ENCODE peak calls at places on chromosomes 5 and 9, in four cellular contexts. One of them, this sample, is unnamed.

GRCh38 chr9:124216474-124217176 is 41.1 kb upstream of the NEK6 start:
- DNase-seq in IMR-90: no peak
- DNase-seq in A549: no peak
- DNase-seq in uterus: no peak
- DNase-seq in this sample: no peak

GRCh38 chr5:82356808-82357671 is 78.9 kb upstream of the RPS23 start:
- DNase-seq in IMR-90: peak; percentile 94
- DNase-seq in A549: peak; percentile 32
- DNase-seq in uterus: peak; percentile 91
- DNase-seq in this sample: peak; percentile 94

GRCh38 chr5:33969572-33970452 is 14.7 kb downstream of the SLC45A2 start:
- DNase-seq in IMR-90: peak; percentile 71
- DNase-seq in A549: peak; percentile 58
- DNase-seq in uterus: no peak
- DNase-seq in this sample: no peak

GRCh38 chr9:26744362-26744965 is 148.1 kb downstream of the CAAP1 start:
- DNase-seq in IMR-90: peak; percentile 38
- DNase-seq in A549: peak; percentile 4
- DNase-seq in uterus: no peak
- DNase-seq in this sample: no peak

GRCh38 chr5:69231851-69232250 is 2.8 kb upstream of the CDK7 start:
- DNase-seq in IMR-90: no peak
- DNase-seq in A549: no peak
- DNase-seq in uterus: no peak
- DNase-seq in this sample: no peak

GRCh38 chr9:91856419-91856818 is 93.6 kb downstream of the ROR2 start:
- DNase-seq in IMR-90: no peak
- DNase-seq in A549: no peak
- DNase-seq in uterus: no peak
- DNase-seq in this sample: no peak

GRCh38 chr5:94024625-94025024 is 283.2 kb upstream of the POU5F2 start:
- DNase-seq in IMR-90: no peak
- DNase-seq in A549: no peak
- DNase-seq in uterus: no peak
- DNase-seq in this sample: no peak

GRCh38 chr5:93794954-93795353 is 53.6 kb upstream of the POU5F2 start:
- DNase-seq in IMR-90: no peak
- DNase-seq in A549: no peak
- DNase-seq in uterus: no peak
- DNase-seq in this sample: no peak

GRCh38 chr9:14245901-14246525 is 67.9 kb downstream of the NFIB start:
- DNase-seq in IMR-90: peak; percentile 51
- DNase-seq in A549: no peak
- DNase-seq in uterus: no peak
- DNase-seq in this sample: no peak

GRCh38 chr5:175681045-175681974 is 23.4 kb downstream of the HRH2 start:
- DNase-seq in IMR-90: no peak
- DNase-seq in A549: no peak
- DNase-seq in uterus: no peak
- DNase-seq in this sample: no peak

GRCh38 chr5:54669285-54669684 is 151.7 kb downstream of the SNX18 start:
- DNase-seq in IMR-90: peak; percentile 84
- DNase-seq in A549: no peak
- DNase-seq in uterus: no peak
- DNase-seq in this sample: no peak

GRCh38 chr5:149284501-149284900 is 12.8 kb downstream of the AFAP1L1 start:
- DNase-seq in IMR-90: peak; percentile 54
- DNase-seq in A549: no peak
- DNase-seq in uterus: peak; percentile 49
- DNase-seq in this sample: peak; percentile 79

GRCh38 chr5:28896949-28897348 is 1858.6 kb upstream of the CDH9 start:
- DNase-seq in IMR-90: no peak
- DNase-seq in A549: peak; percentile 2
- DNase-seq in uterus: no peak
- DNase-seq in this sample: no peak

GRCh38 chr5:77306531-77306930 is 96.1 kb downstream of the PDE8B start:
- DNase-seq in IMR-90: no peak
- DNase-seq in A549: no peak
- DNase-seq in uterus: no peak
- DNase-seq in this sample: no peak

GRCh38 chr5:119752921-119753886 is 123.8 kb downstream of the FAM170A start:
- DNase-seq in IMR-90: no peak
- DNase-seq in A549: no peak
- DNase-seq in uterus: no peak
- DNase-seq in this sample: no peak

GRCh38 chr5:94017579-94017978 is 276.2 kb upstream of the POU5F2 start:
- DNase-seq in IMR-90: peak; percentile 52
- DNase-seq in A549: no peak
- DNase-seq in uterus: no peak
- DNase-seq in this sample: no peak

GRCh38 chr5:143985832-143986485 is 174.0 kb downstream of the HMHB1 start:
- DNase-seq in IMR-90: peak; percentile 79
- DNase-seq in A549: no peak
- DNase-seq in uterus: no peak
- DNase-seq in this sample: no peak

DNA sequence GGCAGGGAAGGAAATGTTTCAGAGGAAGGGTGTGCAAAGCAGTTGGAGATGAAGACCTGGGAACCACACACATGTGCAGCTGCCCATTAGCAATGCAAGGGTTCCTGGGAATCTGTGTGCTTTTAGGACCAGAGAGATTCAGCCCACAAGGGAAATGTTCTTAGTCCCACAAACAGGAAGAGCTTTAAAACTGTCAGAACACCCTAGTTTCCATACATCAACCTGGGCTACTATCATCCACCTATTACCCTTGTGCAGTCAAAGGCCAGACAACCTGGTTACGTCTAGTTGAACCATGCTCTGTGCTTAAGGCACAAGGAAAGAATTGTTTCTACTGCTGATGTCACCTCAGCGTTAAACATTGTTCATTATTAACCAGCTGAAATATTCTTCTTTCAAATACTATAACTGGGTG is 7.5 kb downstream of the LHFPL2 start:
- DNase-seq in IMR-90: no peak
- DNase-seq in A549: no peak
- DNase-seq in uterus: no peak
- DNase-seq in this sample: no peak
- H3K27ac ChIP-seq in IMR-90: peak overlapping the region; percentile 25
- H3K27ac ChIP-seq in A549: peak overlapping the region; percentile 66
- H3K27ac ChIP-seq in uterus: peak overlapping the region; percentile 65
- H3K27ac ChIP-seq in this sample: no peak overlapping the region

DNA sequence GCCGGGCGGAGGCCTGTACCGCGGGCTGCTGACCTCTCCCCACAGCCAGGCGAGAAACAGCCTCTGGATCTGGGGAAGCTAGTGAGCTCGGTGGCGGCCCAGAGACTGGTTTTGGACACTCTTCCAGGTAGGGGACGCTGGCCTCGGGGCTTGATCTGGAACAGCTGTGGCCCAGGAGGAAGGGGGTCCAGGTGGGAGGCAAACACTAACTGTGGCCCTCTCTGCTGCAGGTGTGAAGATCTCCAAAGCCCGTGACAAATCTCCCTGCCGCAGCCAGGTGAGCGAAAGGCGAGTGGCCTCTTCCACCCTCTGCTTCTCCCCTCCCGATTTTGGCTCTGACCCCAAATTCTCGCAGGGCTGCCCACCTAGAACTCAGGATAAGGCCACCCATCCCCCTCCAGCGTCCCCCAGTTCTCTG is 13.1 kb upstream of the SLC34A1 start:
- DNase-seq in IMR-90: no peak
- DNase-seq in A549: no peak
- DNase-seq in uterus: no peak
- DNase-seq in this sample: no peak
- H3K4me3 ChIP-seq in IMR-90: peak overlapping the region; percentile 40
- H3K4me3 ChIP-seq in A549: peak overlapping the region; percentile 48
- H3K4me3 ChIP-seq in uterus: peak overlapping the region; percentile 12
- H3K4me3 ChIP-seq in this sample: peak overlapping the region; percentile 36

DNA sequence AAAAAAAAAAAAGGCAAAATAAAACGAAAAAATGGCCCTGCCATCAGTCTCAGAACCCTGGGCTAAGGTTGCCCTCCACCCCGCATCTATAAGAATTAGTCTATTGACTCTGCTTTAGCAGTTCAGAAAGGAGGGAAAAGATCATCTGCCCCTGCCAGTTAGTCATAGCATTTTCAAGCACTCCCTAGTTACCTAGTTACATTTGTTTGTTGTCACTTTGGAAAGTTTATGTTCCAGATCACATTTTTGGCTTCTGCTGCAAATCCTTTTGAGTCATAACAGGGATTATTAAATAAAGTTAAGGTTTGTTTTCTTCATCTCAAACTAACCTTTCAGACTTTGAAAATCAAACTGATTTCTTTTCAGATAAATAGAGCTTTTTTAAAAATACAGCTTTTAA is 52.1 kb downstream of the AQP7 start:
- DNase-seq in IMR-90: peak; percentile 95
- DNase-seq in A549: peak; percentile 50
- DNase-seq in uterus: no peak
- DNase-seq in this sample: no peak
- H3K27ac ChIP-seq in IMR-90: peak overlapping the region; percentile 67
- H3K27ac ChIP-seq in A549: no peak overlapping the region
- H3K27ac ChIP-seq in uterus: peak overlapping the region; percentile 70
- H3K27ac ChIP-seq in this sample: peak overlapping the region; percentile 63

DNA sequence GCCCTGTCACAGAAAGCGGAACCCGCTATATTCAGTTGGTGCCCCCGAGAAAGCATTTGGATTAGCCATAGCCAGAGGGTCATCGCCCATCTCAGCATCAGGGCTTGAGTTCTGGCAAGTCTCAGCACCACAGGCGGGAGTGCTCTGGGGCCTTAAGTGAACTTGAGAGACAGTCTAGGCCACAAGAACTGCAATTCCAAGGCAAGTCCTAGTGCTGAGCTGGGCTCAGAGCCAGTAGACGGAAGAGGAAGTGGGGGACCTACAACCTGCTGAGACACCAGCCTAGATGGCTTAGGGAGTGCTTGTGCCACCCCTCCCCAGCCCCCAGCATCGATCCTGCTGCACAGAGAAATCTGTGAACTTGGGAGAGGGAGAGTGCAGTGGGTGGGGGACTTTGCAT is 594.9 kb downstream of the CCDC171 start:
- DNase-seq in IMR-90: no peak
- DNase-seq in A549: no peak
- DNase-seq in uterus: no peak
- DNase-seq in this sample: no peak
- H3K4me3 ChIP-seq in IMR-90: no peak overlapping the region
- H3K4me3 ChIP-seq in A549: no peak overlapping the region
- H3K4me3 ChIP-seq in uterus: no peak overlapping the region
- H3K4me3 ChIP-seq in this sample: no peak overlapping the region

GRCh38 chr5:151157426-151158286 is at the start of gene ANXA6:
- DNase-seq in IMR-90: peak; percentile 73
- DNase-seq in A549: peak; percentile 94
- DNase-seq in uterus: peak; percentile 85
- DNase-seq in this sample: peak; percentile 91

GRCh38 chr5:151159649-151160373 is 2.2 kb upstream of the ANXA6 start:
- DNase-seq in IMR-90: no peak
- DNase-seq in A549: no peak
- DNase-seq in uterus: no peak
- DNase-seq in this sample: no peak

GRCh38 chr5:151155777-151156731 is 1.5 kb downstream of the ANXA6 start:
- DNase-seq in IMR-90: peak; percentile 68
- DNase-seq in A549: no peak
- DNase-seq in uterus: no peak
- DNase-seq in this sample: no peak

GRCh38 chr5:151156732-151157402 is 712 bp downstream of the ANXA6 start:
- DNase-seq in IMR-90: peak; percentile 23
- DNase-seq in A549: no peak
- DNase-seq in uterus: no peak
- DNase-seq in this sample: no peak

GRCh38 chr5:151158287-151158661 is 695 bp upstream of the ANXA6 start:
- DNase-seq in IMR-90: no peak
- DNase-seq in A549: no peak
- DNase-seq in uterus: peak; percentile 46
- DNase-seq in this sample: no peak
- H3K27ac ChIP-seq in IMR-90: peak overlapping the region; percentile 69
- H3K27ac ChIP-seq in A549: peak overlapping the region; percentile 83
- H3K27ac ChIP-seq in uterus: peak overlapping the region; percentile 88
- H3K27ac ChIP-seq in this sample: peak overlapping the region; percentile 96

DNA sequence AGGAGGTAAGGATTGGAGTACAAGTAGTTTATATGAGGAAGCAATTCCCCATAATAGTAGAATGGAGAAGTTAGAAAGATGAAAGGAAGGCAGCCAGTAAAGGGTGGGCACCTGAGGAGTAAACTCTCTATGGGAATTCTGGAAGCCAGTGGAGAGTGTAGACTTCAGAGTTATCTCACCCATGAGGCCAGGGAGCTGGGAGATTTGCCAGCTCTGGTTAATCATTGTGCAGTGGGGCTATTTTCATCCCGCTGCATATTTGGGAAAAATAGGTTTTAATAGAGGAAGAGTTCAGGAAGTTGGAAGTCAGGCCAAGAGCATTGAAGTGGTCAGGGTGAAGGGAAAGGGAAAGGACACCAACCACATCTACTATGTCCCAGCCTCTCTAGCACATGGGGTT is 242.3 kb upstream of the BRINP1 start:
- DNase-seq in IMR-90: no peak
- DNase-seq in A549: no peak
- DNase-seq in uterus: no peak
- DNase-seq in this sample: no peak
- H3K4me3 ChIP-seq in IMR-90: no peak overlapping the region
- H3K4me3 ChIP-seq in A549: no peak overlapping the region
- H3K4me3 ChIP-seq in uterus: no peak overlapping the region
- H3K4me3 ChIP-seq in this sample: no peak overlapping the region

DNA sequence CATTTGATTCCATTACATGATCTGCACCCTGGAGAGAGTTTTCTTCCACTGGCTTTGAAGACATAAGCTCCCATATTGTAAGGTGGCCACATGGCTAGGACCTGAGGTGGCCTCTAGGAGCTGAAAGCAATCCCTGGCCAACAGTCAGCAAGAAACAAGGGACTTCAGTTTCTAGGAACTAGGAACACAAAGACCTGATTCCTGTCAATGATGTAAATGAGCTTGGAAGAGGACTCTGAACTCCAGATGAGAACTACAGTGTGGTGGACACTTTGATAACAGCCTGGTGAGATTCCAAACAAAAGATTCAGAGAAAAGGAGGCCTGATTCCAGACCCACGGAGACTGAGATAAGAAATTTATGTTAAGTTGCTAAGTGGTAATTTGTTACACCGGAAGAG is 129.0 kb downstream of the MCTP1 start:
- DNase-seq in IMR-90: no peak
- DNase-seq in A549: no peak
- DNase-seq in uterus: no peak
- DNase-seq in this sample: no peak
- H3K27ac ChIP-seq in IMR-90: no peak overlapping the region
- H3K27ac ChIP-seq in A549: no peak overlapping the region
- H3K27ac ChIP-seq in uterus: no peak overlapping the region
- H3K27ac ChIP-seq in this sample: no peak overlapping the region

DNA sequence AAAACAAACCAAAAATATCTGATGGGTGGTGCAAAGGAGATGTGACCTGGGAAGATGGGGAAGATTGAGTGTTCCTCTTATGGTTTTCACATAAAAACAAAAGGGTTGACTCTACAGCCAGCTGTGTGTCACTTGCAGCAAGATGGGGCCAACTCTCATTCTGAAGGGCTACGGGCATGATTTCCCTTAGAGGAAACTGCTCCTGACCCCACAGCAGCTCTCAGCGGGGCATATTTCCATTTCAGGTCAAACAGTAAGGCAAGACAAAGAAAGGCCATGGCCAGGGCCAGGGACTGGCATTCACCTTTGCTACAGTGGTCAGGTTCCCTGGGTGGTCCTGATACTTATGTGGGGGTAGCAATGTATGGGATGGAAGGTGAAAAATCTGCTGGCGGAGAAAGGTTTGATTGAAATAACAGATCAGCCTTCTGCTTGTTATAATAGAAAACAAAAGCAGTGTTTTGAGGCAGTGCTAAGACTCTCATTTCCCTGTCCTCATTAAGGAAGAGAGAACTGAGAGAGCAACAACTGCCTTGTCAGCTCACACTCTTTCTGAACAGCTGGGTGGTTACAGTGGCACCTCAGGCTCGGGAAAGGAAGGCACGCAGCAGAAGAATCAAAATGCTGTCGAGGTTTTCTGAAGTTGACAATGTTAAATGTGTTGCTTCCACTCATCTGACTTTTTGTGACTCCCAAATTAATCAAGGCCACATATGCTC is 120.7 kb upstream of the PCA3 start:
- DNase-seq in IMR-90: no peak
- DNase-seq in A549: no peak
- DNase-seq in uterus: no peak
- DNase-seq in this sample: no peak
- H3K4me3 ChIP-seq in IMR-90: no peak overlapping the region
- H3K4me3 ChIP-seq in A549: no peak overlapping the region
- H3K4me3 ChIP-seq in uterus: no peak overlapping the region
- H3K4me3 ChIP-seq in this sample: no peak overlapping the region